ENCODE peak calls at places on chromosomes 12 and 14, in eight cellular contexts. K, X, S, U, W, M, T and N are unnamed samples. For H3K9me3 and H3K36me3, the result is how much of the 10 kb centered on the place peaks cover.

GRCh38 chr12:116497051-116497529 is 62.1 kb upstream of the MAP1LC3B2 start:
- DNase-seq in S (no peak), T (peak), W (no peak), K (peak), U (no peak), X (peak), M (no peak), N (no peak)

GRCh38 chr12:93699271-93700141 is 22.3 kb downstream of the CRADD start:
- DNase-seq in M (peak), S (no peak), K (no peak), X (no peak), U (no peak), T (no peak), W (no peak), N (no peak)

GRCh38 chr14:103021817-103022668 is 35.3 kb downstream of the CDC42BPB start:
- DNase-seq in M (peak), X (no peak), S (peak), K (no peak), T (no peak), U (no peak), W (no peak), N (no peak)

GRCh38 chr14:94387051-94388026 is 1.1 kb downstream of the SERPINA1 start:
- DNase-seq in W (no peak), T (no peak), S (no peak), K (no peak), M (no peak), X (no peak), U (no peak), N (no peak)

GRCh38 chr12:59780605-59781135 is 184.8 kb downstream of the SLC16A7 start:
- DNase-seq in U (peak), S (no peak), K (no peak), M (peak), X (no peak), T (peak), W (no peak), N (no peak)

GRCh38 chr12:26833692-26834168 is 736 bp upstream of the ITPR2 start:
- DNase-seq in U (peak), X (peak), T (peak), K (peak), M (peak), S (no peak), W (peak), N (no peak)

GRCh38 chr12:8156845-8157244 is at the start of gene ZNF705A:
- DNase-seq in K (no peak), W (no peak), S (no peak), X (no peak), T (no peak), U (no peak), M (peak), N (no peak)

GRCh38 chr12:121839106-121839992 is 19.3 kb downstream of the HPD start:
- DNase-seq in W (peak), M (peak), T (peak), U (peak), X (peak), S (peak), K (peak), N (peak)

GRCh38 chr14:88264116-88264515 is 59.0 kb downstream of the KCNK10 start:
- DNase-seq in M (no peak), K (no peak), S (no peak), U (no peak), W (no peak), X (no peak), T (no peak), N (no peak)

GRCh38 chr12:6267007-6267721 is 43.3 kb upstream of the PLEKHG6 start:
- DNase-seq in X (no peak), M (peak), T (no peak), W (no peak), S (no peak), K (no peak), U (no peak), N (no peak)

GRCh38 chr12:102396276-102396675 is 84.1 kb downstream of the IGF1 start:
- DNase-seq in T (peak), U (no peak), W (no peak), K (no peak), X (no peak), M (no peak), S (no peak), N (no peak)

GRCh38 chr12:34210689-34211530 is 188.6 kb downstream of the ALG10 start:
- DNase-seq in S (no peak), U (no peak), K (no peak), X (no peak), T (no peak), M (no peak), W (no peak), N (no peak)
- H3K9me3 ChIP-seq in S (under half), U (under half), K (under half), X (under half), T (under half), M (half or more), W (under half), N (under half)

GRCh38 chr14:75091251-75091650 is 21.8 kb downstream of the ZC2HC1C start:
- DNase-seq in X (no peak), W (no peak), S (no peak), U (no peak), K (no peak), T (peak), M (no peak), N (no peak)
- H3K36me3 ChIP-seq in X (under half), W (under half), S (half or more), U (under half), K (under half), T (under half), M (under half), N (half or more)

GRCh38 chr14:73237786-73238261 is 518 bp downstream of the PAPLN start:
- DNase-seq in M (no peak), K (no peak), X (no peak), U (no peak), S (peak), T (peak), W (no peak), N (no peak)
- H3K4me3 ChIP-seq in M (no peak), K (peak), X (no peak), U (peak), S (peak), T (peak), W (peak), N (peak)

DNA sequence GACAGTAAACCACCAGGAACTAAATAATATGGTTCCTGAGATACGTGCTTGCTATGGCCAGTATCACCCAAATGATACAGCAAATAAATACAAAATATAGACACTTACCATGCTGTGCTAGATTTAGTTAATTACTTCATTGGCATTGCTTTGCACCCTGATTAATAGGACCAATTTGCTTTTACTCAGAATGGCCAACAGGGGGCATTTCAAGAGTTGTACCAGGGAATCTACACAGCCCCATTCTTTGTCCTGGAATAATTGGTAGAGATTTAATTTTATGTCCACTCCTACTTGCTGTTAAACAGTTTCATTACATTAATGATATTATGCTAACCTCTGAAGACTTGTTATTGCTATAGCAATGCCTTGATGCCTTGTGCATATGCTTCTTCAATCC is 280.8 kb downstream of the RERGL start:
- DNase-seq in S (no peak), M (no peak), K (no peak), T (no peak), X (no peak), U (no peak), W (no peak), N (no peak)
- H3K9me3 ChIP-seq in S (under half), M (under half), K (under half), T (under half), X (under half), U (under half), W (under half), N (under half)

DNA sequence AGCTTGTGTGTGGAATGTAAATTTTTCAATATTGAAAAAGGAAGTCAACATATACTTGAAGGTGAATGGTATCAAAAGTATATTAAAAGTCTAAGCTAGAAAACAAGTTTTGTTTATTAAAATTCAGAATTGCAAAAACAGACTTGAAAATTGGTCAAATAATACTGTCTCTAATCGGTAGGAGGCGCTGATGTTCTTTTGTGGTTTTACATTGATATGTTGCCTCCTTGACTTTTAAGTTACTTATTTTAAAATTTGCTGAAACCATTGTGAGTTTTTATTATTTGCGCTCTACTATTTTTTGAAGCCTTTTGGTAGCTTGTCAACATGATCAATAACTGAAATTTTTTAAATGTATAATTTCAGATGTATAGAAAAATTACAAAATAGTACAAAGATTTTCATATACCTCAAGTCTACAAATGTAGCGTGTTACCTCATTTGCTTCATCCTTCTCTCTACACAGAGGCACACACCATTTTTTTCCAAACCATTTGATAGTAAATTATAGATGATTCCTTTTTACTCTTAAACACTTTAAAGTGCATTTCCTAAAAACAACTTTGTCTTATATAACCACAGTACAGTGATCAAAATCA is 6.9 kb downstream of the RTRAF start:
- DNase-seq in K (no peak), T (peak), S (no peak), X (no peak), M (peak), W (no peak), U (no peak), N (no peak)
- H3K36me3 ChIP-seq in K (under half), T (half or more), S (half or more), X (under half), M (under half), W (under half), U (under half), N (under half)

DNA sequence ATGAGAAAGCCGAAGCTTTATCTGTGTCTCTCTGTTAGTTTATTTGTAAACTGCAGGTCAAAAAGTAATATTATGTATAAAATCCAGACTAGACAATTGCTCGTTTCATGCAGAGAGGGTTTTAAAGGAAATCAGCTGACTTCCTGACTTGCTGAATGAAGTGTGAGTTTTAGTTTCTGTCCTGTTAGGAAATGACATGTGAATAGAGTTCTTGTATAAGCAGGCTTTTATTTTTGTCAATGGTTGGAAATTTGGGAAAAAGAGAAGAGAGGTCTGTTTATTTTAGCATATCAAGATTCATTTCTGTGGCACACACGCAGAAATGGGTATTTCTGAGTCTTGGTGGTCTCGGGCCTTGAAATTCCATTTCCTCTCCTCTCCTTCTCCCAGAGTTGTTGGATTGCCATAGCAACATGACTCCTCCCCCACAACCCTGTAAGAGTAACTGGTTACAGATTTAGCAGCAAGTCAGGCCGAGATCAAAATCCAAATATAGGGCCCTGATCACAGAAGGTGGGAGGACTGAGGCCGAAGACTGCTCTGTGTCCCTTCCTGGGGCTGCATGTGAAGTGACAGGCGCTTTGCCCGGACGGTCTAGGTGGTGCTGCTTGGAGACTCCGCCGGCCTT is 60.9 kb downstream of the SAMD4A start:
- DNase-seq in W (peak), T (peak), U (no peak), K (peak), X (no peak), M (peak), S (no peak), N (no peak)
- H3K4me3 ChIP-seq in W (no peak), T (no peak), U (peak), K (no peak), X (no peak), M (no peak), S (no peak), N (peak)

DNA sequence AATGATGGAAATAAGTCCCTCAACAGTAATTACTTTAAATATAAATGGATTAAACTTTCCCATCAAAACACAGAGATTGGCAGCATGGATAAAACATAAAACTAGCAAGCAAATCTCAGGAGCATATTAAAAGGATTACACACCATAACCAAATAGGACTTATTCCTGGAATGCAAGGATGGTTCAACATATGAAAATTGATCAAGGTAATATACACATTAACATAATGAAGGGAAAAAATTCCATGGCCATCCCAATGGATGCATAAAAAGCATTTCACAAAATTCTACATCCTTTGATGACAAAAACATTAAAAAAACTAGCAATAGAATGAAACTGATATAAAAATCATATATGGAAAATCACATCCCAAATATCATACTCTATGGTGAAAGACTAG is 13.6 kb downstream of the CACNA2D4 start:
- DNase-seq in U (no peak), K (no peak), T (no peak), S (no peak), W (no peak), M (no peak), X (no peak), N (no peak)
- H3K9me3 ChIP-seq in U (under half), K (under half), T (under half), S (under half), W (under half), M (under half), X (under half), N (under half)

GRCh38 chr12:112029326-112029725 is 16.1 kb downstream of the ERP29 start:
- DNase-seq in S (no peak), U (no peak), K (no peak), T (no peak), W (no peak), X (no peak), M (no peak), N (no peak)

GRCh38 chr12:112031472-112031871 is 18.2 kb downstream of the ERP29 start:
- DNase-seq in X (no peak), K (no peak), T (no peak), W (no peak), M (peak), U (no peak), S (no peak), N (no peak)

GRCh38 chr12:112035219-112035765 is 22.1 kb downstream of the ERP29 start:
- DNase-seq in T (no peak), S (no peak), M (no peak), U (no peak), W (no peak), X (no peak), K (no peak), N (no peak)

GRCh38 chr12:112032292-112032691 is 19.1 kb downstream of the ERP29 start:
- DNase-seq in S (no peak), M (no peak), W (no peak), X (no peak), K (no peak), T (no peak), U (no peak), N (no peak)
- H3K36me3 ChIP-seq in S (half or more), M (under half), W (under half), X (under half), K (under half), T (under half), U (under half), N (half or more)

GRCh38 chr14:99273025-99273723 is 1.2 kb upstream of the BCL11B start:
- DNase-seq in T (peak), S (no peak), K (peak), X (peak), W (no peak), U (no peak), M (no peak), N (no peak)
- H3K4me3 ChIP-seq in T (peak), S (peak), K (peak), X (no peak), W (no peak), U (no peak), M (no peak), N (peak)